ENCODE peak calls at places on chromosomes 6 and 20, in five cellular contexts. T is AG04450, M is sigmoid colon, H is cardiac muscle cell, Z is tibial artery. N is an unnamed sample.

GRCh38 chr6:53263915-53264314 is 84.8 kb downstream of the ELOVL5 start:
- DNase-seq in T (peak; percentile 8), H (peak; percentile 18), Z (no peak), M (no peak), N (peak; percentile 79)

GRCh38 chr6:797479-798077 is 104.6 kb upstream of the EXOC2 start:
- DNase-seq in M (no peak), Z (no peak), T (peak; percentile 21), H (peak; percentile 72), N (peak; percentile 58)

GRCh38 chr20:13274311-13274965 is 53.4 kb downstream of the ISM1 start:
- DNase-seq in T (no peak), H (peak; percentile 74), M (no peak), Z (no peak), N (no peak)

GRCh38 chr6:26033942-26034354 is 53.3 kb upstream of the HFE start:
- DNase-seq in T (no peak), H (no peak), Z (no peak), M (no peak), N (no peak)

GRCh38 chr6:157631388-157631787 is 191.7 kb upstream of the SNX9 start:
- DNase-seq in T (no peak), H (peak; percentile 23), Z (no peak), M (peak; percentile 8), N (peak; percentile 21)

GRCh38 chr6:140437619-140438345 is 1063.3 kb upstream of the CITED2 start:
- DNase-seq in M (no peak), T (no peak), H (peak; percentile 72), Z (no peak), N (peak; percentile 4)

GRCh38 chr20:10863337-10864060 is 189.7 kb upstream of the JAG1 start:
- DNase-seq in M (no peak), H (no peak), T (peak; percentile 39), Z (no peak), N (peak; percentile 81)

GRCh38 chr20:49303211-49303610 is 25.4 kb upstream of the ZNFX1 start:
- DNase-seq in Z (no peak), H (no peak), T (no peak), M (no peak), N (peak; percentile 86)

GRCh38 chr6:82882363-82883033 is 183.1 kb downstream of the UBE3D start:
- DNase-seq in T (no peak), H (no peak), M (no peak), Z (no peak), N (no peak)

GRCh38 chr6:75206338-75207210 is 721 bp upstream of the COL12A1 start:
- DNase-seq in Z (no peak), H (no peak), M (peak; percentile 79), T (no peak), N (peak; percentile 57)

GRCh38 chr6:2890981-2891767 is 11.9 kb downstream of the SERPINB9 start:
- DNase-seq in M (no peak), H (no peak), T (no peak), Z (no peak), N (no peak)

GRCh38 chr6:105791569-105792318 is 294.4 kb upstream of the PRDM1 start:
- DNase-seq in Z (no peak), M (no peak), T (no peak), H (no peak), N (peak; percentile 47)

GRCh38 chr6:105794870-105795269 is 291.3 kb upstream of the PRDM1 start:
- DNase-seq in H (no peak), T (no peak), Z (no peak), M (no peak), N (no peak)

GRCh38 chr6:105794263-105794662 is 291.9 kb upstream of the PRDM1 start:
- DNase-seq in M (peak; percentile 82), T (no peak), H (peak; percentile 23), Z (peak; percentile 80), N (peak; percentile 64)

GRCh38 chr6:105790635-105791034 is 295.5 kb upstream of the PRDM1 start:
- DNase-seq in M (no peak), H (no peak), T (no peak), Z (no peak), N (no peak)

GRCh38 chr6:105793132-105793531 is 293.0 kb upstream of the PRDM1 start:
- DNase-seq in Z (no peak), M (no peak), H (no peak), T (no peak), N (no peak)
- H3K4me3 ChIP-seq in Z (no peak overlapping the region), M (no peak overlapping the region), H (no peak overlapping the region), T (no peak overlapping the region), N (no peak overlapping the region)

GRCh38 chr6:6587696-6588063 is 840 bp upstream of the LY86 start:
- DNase-seq in H (no peak), M (no peak), T (no peak), Z (no peak), N (no peak)

GRCh38 chr6:6588924-6589696 is 590 bp downstream of the LY86 start:
- DNase-seq in T (no peak), M (no peak), Z (no peak), H (no peak), N (no peak)

GRCh38 chr6:6586167-6586566 is 2.4 kb upstream of the LY86 start:
- DNase-seq in T (no peak), M (no peak), Z (no peak), H (no peak), N (no peak)

GRCh38 chr6:6586671-6587526 is 1.6 kb upstream of the LY86 start:
- DNase-seq in H (no peak), Z (no peak), M (no peak), T (no peak), N (no peak)

DNA sequence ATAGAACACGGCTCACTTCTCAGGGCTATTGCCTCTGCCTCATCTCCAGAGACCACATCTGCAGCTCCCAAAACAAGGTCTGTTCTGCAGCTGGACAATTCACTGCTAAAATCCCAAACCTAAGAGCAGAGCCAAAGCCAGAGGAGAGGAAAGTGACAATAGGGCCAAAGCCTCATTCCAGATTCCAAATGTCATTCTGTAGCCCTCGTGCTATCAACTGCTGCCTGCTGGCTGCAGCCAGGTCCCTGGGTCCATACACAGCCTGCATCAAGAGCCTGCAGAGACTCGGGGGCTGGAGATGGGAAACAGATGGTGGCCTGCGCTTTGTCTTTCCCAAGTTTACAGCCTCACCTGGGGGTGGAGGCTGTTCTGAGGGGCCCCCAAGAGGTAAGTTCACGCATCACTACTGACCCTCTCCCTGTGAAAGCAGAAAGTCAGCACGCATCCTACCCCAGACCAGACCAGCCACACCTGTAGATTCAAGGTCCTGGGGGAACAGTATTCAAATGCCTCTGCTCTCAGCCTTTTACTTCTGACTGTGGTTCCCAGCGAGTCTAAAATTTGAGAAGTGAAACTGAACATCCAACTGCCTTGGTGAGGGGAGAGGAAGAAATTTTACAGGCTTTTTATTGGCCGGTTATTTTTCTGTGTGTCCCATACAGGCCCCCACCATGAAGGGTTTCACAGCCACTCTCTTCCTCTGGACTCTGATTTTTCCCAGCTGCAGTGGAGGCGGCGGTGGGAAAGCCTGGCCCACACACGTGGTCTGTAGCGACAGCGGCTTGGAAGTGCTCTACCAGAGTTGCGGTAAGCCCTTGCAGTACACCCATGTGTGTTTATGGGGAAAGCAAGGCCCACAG is at the start of gene LY86:
- DNase-seq in T (no peak), M (no peak), H (no peak), Z (no peak), N (peak; percentile 4)
- H3K4me3 ChIP-seq in T (no peak within 1 kb of the TSS), M (no peak within 1 kb of the TSS), H (no peak within 1 kb of the TSS), Z (no peak within 1 kb of the TSS), N (no peak within 1 kb of the TSS)

GRCh38 chr6:56143796-56144195 is 103.6 kb downstream of the COL21A1 start:
- DNase-seq in M (no peak), H (no peak), T (no peak), Z (no peak), N (no peak)
- H3K4me3 ChIP-seq in M (no peak overlapping the region), H (no peak overlapping the region), T (no peak overlapping the region), Z (no peak overlapping the region), N (no peak overlapping the region)

GRCh38 chr20:54172856-54173652 is 732 bp downstream of the CYP24A1 start:
- DNase-seq in H (peak; percentile 36), M (no peak), T (no peak), Z (no peak), N (no peak)
- H3K4me3 ChIP-seq in H (peak overlapping the region; percentile 16), M (no peak overlapping the region), T (no peak overlapping the region), Z (no peak overlapping the region), N (peak overlapping the region; percentile 35)

N was measured in AG10803.